ENCODE peak calls at places on chromosomes 2 and 18, in nine cellular contexts. P is HFFc6, G is colonic mucosa, U is sigmoid colon, J is nephron progenitor cell, S is fibroblast of the aortic adventitia, K is neural progenitor cell, X is left lung, Y is adrenal gland. C is an unnamed sample.

GRCh38 chr2:230907361-230908093 is 17.5 kb downstream of the GPR55 start:
- DNase-seq in X (no peak), K (no peak), U (peak), P (no peak), S (no peak), J (no peak), G (no peak), Y (no peak), C (no peak)

GRCh38 chr2:215531284-215531683 is 95.4 kb upstream of the FN1 start:
- DNase-seq in S (peak), U (no peak), K (no peak), Y (no peak), J (no peak), X (no peak), G (no peak), P (peak), C (peak)

GRCh38 chr18:56641714-56642331 is 3.4 kb upstream of the TXNL1 start:
- DNase-seq in K (no peak), S (peak), U (no peak), X (no peak), Y (no peak), P (peak), G (no peak), J (no peak), C (peak)

GRCh38 chr2:111897924-111898702 is at the start of gene MERTK:
- DNase-seq in P (no peak), U (peak), G (peak), S (peak), X (peak), J (peak), Y (peak), K (peak), C (peak)

GRCh38 chr18:76134631-76135030 is 360.4 kb downstream of the ZNF516 start:
- DNase-seq in Y (no peak), J (no peak), G (no peak), S (no peak), P (no peak), K (no peak), U (no peak), X (no peak), C (no peak)

GRCh38 chr2:48220463-48220862 is 309.5 kb upstream of the STON1 start:
- DNase-seq in Y (no peak), P (no peak), X (no peak), G (no peak), J (no peak), K (no peak), S (no peak), U (no peak), C (no peak)

GRCh38 chr2:32375228-32375892 is 18.5 kb downstream of the BIRC6 start:
- DNase-seq in K (peak), J (no peak), G (no peak), P (no peak), U (no peak), X (no peak), Y (no peak), S (no peak), C (no peak)

GRCh38 chr2:109482371-109482841 is 131.4 kb downstream of the SEPTIN10 start:
- DNase-seq in G (no peak), X (no peak), K (no peak), Y (peak), S (peak), P (no peak), J (peak), U (no peak), C (no peak)

GRCh38 chr18:42620585-42620984 is 494.9 kb downstream of the RIT2 start:
- DNase-seq in S (peak), K (no peak), P (no peak), U (no peak), J (no peak), X (no peak), G (no peak), Y (no peak), C (no peak)

GRCh38 chr2:170917219-170917851 is 11.7 kb upstream of the GORASP2 start:
- DNase-seq in G (no peak), K (peak), X (peak), P (no peak), U (no peak), S (no peak), Y (no peak), J (no peak), C (no peak)

GRCh38 chr2:125582521-125582920 is 1073.4 kb upstream of the GYPC start:
- DNase-seq in K (no peak), G (no peak), X (no peak), U (no peak), S (no peak), P (no peak), J (no peak), Y (no peak), C (no peak)

GRCh38 chr2:142286618-142287017 is 155.8 kb upstream of the LRP1B start:
- DNase-seq in P (no peak), U (no peak), X (no peak), S (no peak), J (peak), Y (no peak), G (no peak), K (peak), C (no peak)

GRCh38 chr2:147204102-147204501 is 640.7 kb upstream of the ACVR2A start:
- DNase-seq in K (no peak), S (peak), Y (no peak), U (no peak), X (no peak), G (no peak), J (no peak), P (no peak), C (peak)

GRCh38 chr2:153386481-153386891 is 92.1 kb downstream of the RPRM start:
- DNase-seq in G (no peak), U (no peak), S (no peak), J (no peak), X (no peak), K (no peak), P (no peak), Y (no peak), C (no peak)

GRCh38 chr18:66557091-66557490 is 46.8 kb downstream of the CDH19 start:
- DNase-seq in J (no peak), K (no peak), Y (no peak), P (no peak), G (no peak), X (no peak), S (no peak), U (no peak), C (no peak)

GRCh38 chr2:101949304-101949703 is 42.5 kb upstream of the IL1R2 start:
- DNase-seq in K (no peak), U (no peak), S (no peak), P (no peak), X (no peak), Y (no peak), J (no peak), G (no peak), C (peak)

GRCh38 chr18:28576941-28577340 is 400.0 kb upstream of the CDH2 start:
- DNase-seq in X (no peak), Y (no peak), S (peak), P (no peak), J (no peak), G (no peak), K (no peak), U (no peak), C (peak)

GRCh38 chr18:8800041-8800441 is 94.7 kb downstream of the MTCL1 start:
- DNase-seq in J (no peak), U (peak), P (no peak), S (no peak), X (no peak), G (no peak), Y (no peak), K (no peak), C (no peak)

GRCh38 chr2:204027105-204027504 is 90.5 kb downstream of the ICOS start:
- DNase-seq in J (no peak), G (no peak), X (no peak), U (no peak), S (no peak), K (no peak), P (no peak), Y (no peak), C (no peak)

GRCh38 chr2:103527278-103527677 is 765.4 kb downstream of the TMEM182 start:
- DNase-seq in G (no peak), S (no peak), J (no peak), Y (no peak), U (no peak), K (peak), X (no peak), P (no peak), C (no peak)

GRCh38 chr2:8692783-8693768 is 11.2 kb downstream of the ID2 start:
- DNase-seq in G (peak), Y (peak), P (no peak), X (peak), S (no peak), U (no peak), K (peak), J (peak), C (peak)

GRCh38 chr18:54149078-54149697 is 75.3 kb downstream of the MBD2 start:
- DNase-seq in J (no peak), S (peak), X (no peak), U (no peak), P (peak), K (no peak), G (no peak), Y (no peak), C (peak)

GRCh38 chr2:100350661-100351185 is 28.4 kb upstream of the LONRF2 start:
- DNase-seq in X (no peak), G (no peak), Y (peak), P (no peak), J (no peak), U (no peak), K (no peak), S (no peak), C (peak)

GRCh38 chr2:24814498-24814897 is 21.3 kb downstream of the CENPO start:
- DNase-seq in Y (no peak), P (no peak), X (no peak), K (no peak), J (no peak), G (no peak), S (no peak), U (no peak), C (no peak)
- TF ChIP-seq CTCF in Y (no peak), P (no peak), X (no peak), K (no peak), J (no peak), G (no peak), S (no peak), U (no peak), C (no peak)

GRCh38 chr2:135043345-135043744 is 3.9 kb downstream of the MAP3K19 start:
- DNase-seq in X (no peak), J (peak), G (no peak), K (no peak), Y (no peak), S (no peak), P (no peak), U (no peak), C (no peak)
- TF ChIP-seq CTCF in X (peak), J (peak), G (no peak), K (peak), Y (peak), S (peak), P (peak), U (no peak), C (peak)

GRCh38 chr18:71001597-71001996 is 712.8 kb downstream of the SOCS6 start:
- DNase-seq in Y (no peak), G (no peak), P (no peak), X (no peak), J (no peak), U (no peak), K (no peak), S (no peak), C (peak)

GRCh38 chr18:70998490-70998889 is 709.6 kb downstream of the SOCS6 start:
- DNase-seq in Y (no peak), U (no peak), K (peak), P (no peak), J (no peak), S (peak), X (no peak), G (no peak), C (no peak)
- TF ChIP-seq CTCF in Y (no peak), U (no peak), K (peak), P (no peak), J (peak), S (peak), X (no peak), G (no peak), C (peak)

DNA sequence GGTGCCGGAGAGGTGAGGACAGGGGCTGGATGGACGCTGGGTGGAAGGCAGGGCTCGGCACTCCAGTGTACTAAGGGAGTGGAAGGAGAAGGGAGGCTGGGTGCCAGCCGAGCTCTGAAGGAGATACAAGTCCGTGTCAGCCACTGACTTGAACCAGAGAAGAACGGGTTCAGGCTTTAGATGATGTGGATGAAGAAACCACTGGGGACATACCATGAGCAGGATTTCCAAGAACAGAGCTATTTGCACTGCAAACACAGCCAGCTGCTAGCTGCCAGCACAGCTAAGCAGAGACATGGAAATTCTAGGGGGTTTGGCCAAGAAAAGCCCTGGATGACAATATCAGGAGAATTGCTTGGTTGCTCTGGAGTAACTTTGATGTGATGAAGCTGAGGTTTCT is 5.3 kb downstream of the CD207 start:
- DNase-seq in G (no peak), U (no peak), X (no peak), S (peak), Y (no peak), J (no peak), P (no peak), K (no peak), C (peak)
- TF ChIP-seq CTCF in G (no peak), U (no peak), X (no peak), S (no peak), Y (no peak), J (no peak), P (no peak), K (no peak), C (no peak)

GRCh38 chr2:238750212-238750904 is 97.5 kb upstream of the TWIST2 start:
- DNase-seq in X (no peak), P (no peak), G (no peak), J (no peak), Y (no peak), S (no peak), U (no peak), K (no peak), C (no peak)

DNA sequence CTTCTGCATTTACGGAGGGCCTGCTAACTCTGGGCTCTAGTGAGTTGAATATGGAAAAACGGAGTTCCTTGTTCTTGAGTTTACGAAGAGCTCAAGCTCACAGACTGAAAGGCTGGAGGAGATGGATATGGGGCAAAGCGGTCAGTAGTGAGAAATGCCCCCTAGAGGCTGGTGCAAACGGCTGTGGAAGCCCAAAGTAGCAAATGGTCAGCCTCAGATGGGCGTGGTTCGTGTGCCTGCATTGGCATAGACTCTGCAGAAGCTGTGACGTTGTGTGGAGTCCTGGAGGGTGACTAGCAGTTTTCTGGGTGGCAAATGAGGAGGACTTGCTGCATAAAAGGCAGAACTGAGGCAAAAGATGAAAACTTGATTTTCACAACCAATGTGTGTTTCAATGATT is 93.6 kb upstream of the TWIST2 start:
- DNase-seq in U (no peak), P (no peak), S (no peak), Y (no peak), K (no peak), G (no peak), J (no peak), X (no peak), C (no peak)
- TF ChIP-seq CTCF in U (no peak), P (peak), S (peak), Y (no peak), K (peak), G (no peak), J (no peak), X (no peak), C (peak)